ENCODE peak calls at places on chromosome 1, in nine cellular contexts. X is RWPE2, D is OCI-LY7, P is pancreas, J is astrocyte, V is uterus, S is stomach, L is H1, A is PC-3. Z is an unnamed sample. For H3K4me1, the result is how much of the 10 kb centered on the place peaks cover.

GRCh38 chr1:230498704-230499103 is 72.6 kb upstream of the PGBD5 start:
- DNase-seq in X (no peak), D (no peak), P (peak), J (no peak), V (no peak), S (peak), L (no peak), A (no peak), Z (no peak)

GRCh38 chr1:47934243-47934805 is 62.9 kb downstream of the TRABD2B start:
- DNase-seq in X (no peak), D (no peak), P (no peak), J (no peak), V (peak), S (peak), L (no peak), A (no peak), Z (peak)

GRCh38 chr1:43622471-43622870 is 27.5 kb upstream of the KDM4A start:
- DNase-seq in X (no peak), D (no peak), P (no peak), J (peak), V (no peak), S (no peak), L (no peak), A (no peak), Z (peak)

GRCh38 chr1:14500912-14501311 is 97.6 kb upstream of the KAZN start:
- DNase-seq in X (no peak), D (no peak), P (no peak), J (no peak), V (no peak), S (no peak), L (no peak), A (no peak), Z (no peak)

GRCh38 chr1:111658622-111659021 is 39.0 kb downstream of the RAP1A start:
- DNase-seq in X (no peak), D (no peak), P (no peak), J (no peak), V (no peak), S (no peak), L (no peak), A (no peak), Z (no peak)

GRCh38 chr1:153202006-153202405 is 1.2 kb upstream of the LELP1 start:
- DNase-seq in X (no peak), D (no peak), P (no peak), J (no peak), V (no peak), S (no peak), L (no peak), A (no peak), Z (no peak)

GRCh38 chr1:23593556-23594148 is 34.4 kb upstream of the ID3 start:
- DNase-seq in X (peak), D (peak), P (peak), J (peak), V (no peak), S (no peak), L (no peak), A (peak), Z (no peak)

GRCh38 chr1:174692313-174692712 is 244.5 kb downstream of the GPR52 start:
- DNase-seq in X (no peak), D (no peak), P (no peak), J (peak), V (no peak), S (no peak), L (no peak), A (peak), Z (peak)

GRCh38 chr1:118223426-118223825 is 38.4 kb upstream of the SPAG17 start:
- DNase-seq in X (no peak), D (peak), P (no peak), J (no peak), V (no peak), S (no peak), L (peak), A (peak), Z (peak)

DNA sequence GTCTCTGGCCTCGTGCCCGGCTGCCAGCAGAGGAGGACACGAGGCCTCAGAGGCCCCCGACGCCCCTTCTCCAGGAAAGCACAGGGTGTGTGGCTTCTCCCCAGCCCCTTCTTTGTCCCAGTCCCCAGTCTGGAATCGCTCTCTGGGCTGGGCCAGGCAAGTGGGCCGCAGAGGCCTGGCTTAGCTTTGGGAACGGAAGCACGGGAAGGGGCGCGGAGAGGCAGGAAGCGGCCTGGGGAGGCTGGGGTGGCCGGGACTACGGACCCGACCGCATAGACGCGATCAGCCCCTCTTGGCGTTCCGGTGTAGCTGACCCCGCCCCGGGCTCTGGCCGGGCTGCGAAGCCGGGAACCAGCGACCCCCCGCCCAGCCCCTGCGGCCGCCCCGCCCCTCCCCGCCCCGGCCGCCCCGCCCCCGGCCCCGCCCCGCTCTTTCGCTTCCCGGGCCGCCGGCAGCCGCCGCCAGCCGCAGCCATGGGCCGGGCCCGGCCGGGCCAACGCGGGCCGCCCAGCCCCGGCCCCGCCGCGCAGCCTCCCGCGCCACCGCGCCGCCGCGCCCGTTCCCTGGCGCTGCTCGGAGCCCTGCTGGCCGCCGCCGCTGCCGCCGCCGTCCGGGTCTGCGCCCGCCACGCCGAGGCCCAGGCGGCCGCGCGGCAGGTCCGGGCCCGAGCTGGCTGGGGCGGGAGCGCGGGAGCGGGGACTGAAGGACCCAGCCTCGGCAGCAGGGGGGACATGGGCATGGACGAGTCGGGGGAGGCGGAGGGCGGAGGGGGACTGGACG is at the start of gene SELENON:
- DNase-seq in X (no peak), D (peak), P (peak), J (peak), V (peak), S (peak), L (no peak), A (peak), Z (peak)
- H3K27ac ChIP-seq in X (no peak), D (no peak), P (peak), J (peak), V (peak), S (peak), L (no peak), A (no peak), Z (peak)

GRCh38 chr1:39266269-39266668 is 61.8 kb downstream of the MACF1 start:
- DNase-seq in X (no peak), D (peak), P (no peak), J (no peak), V (no peak), S (no peak), L (no peak), A (peak), Z (peak)
- TF ChIP-seq CTCF in X (peak), D (peak), P (no peak), J (no peak), V (peak), S (no peak), L (peak), A (peak), Z (no peak)

DNA sequence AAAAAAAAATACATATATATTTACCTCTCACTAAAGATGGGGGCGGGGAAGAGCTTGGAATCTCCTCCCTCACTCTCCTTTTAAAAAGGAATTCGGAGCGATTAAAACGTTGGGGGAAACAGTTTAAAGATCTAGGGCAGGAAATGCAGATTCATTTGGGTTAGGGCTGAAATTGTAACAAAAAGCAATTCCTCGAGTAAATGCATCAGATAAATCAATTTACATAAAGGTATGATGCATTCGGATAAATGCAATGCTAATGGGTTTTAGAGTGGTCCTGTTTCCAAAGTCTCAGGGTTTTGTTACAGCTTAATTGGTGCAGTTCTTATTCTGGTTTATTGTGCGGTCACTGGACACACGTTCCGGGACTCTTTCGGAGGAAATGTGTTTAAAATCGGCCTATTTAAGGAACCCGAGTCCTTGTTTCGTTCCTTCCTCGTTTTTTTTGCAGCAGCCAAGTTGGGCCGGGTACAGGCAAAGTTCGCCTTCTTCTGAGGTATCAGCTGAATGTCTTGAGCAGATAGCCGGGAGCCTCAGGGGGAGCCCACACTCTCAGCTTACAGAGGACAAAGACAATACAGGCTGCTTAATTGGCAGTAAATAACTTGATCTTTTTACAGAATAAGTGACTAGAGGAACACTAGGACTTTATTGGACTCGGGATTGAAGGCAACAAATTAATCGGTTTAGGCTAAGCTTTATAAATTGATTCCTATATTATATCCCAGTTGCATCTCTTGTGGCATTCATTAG is 1.7 kb downstream of the LMO4 start:
- DNase-seq in X (no peak), D (no peak), P (no peak), J (peak), V (peak), S (peak), L (no peak), A (peak), Z (peak)
- H3K4me1 ChIP-seq in X (under half), D (under half), P (under half), J (under half), V (under half), S (under half), L (under half), A (under half), Z (under half)

DNA sequence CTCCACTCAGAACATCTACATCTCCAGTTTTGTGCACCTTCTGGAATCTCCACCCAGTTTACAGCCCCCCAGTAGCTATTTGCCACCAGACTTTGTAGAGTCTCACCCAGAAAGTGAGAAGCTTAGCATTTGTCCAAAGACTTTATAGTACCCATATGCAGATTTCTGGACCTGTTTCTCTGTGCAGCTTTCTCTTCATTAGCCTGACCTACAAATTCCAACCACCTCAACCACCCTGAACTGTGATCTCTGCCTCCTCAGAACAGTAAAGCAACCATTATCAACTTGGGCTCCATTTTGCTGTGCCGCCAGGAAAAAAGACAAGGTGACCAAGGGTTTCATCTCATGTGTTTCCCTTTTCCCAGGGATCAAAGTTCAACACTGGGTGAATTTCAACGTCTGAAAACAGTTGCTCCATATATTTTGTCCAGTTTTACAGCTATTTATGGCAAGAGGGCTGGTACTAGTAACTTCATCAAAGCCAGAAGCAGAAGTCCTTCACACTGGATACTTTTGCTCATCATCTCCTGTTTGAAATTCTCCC is 36.5 kb upstream of the DDAH1 start:
- DNase-seq in X (no peak), D (no peak), P (no peak), J (no peak), V (no peak), S (no peak), L (no peak), A (no peak), Z (no peak)
- H3K27ac ChIP-seq in X (no peak), D (no peak), P (no peak), J (no peak), V (no peak), S (no peak), L (no peak), A (no peak), Z (no peak)